ENCODE peak calls at places on chromosomes 6 and 20, in five cellular contexts. S, B, T, U and D are unnamed samples.
A peak's percentile ranks its signal among the peaks of the same experiment; 100 is the strongest.

GRCh38 chr6:56890683-56891429 is 64.1 kb upstream of the BEND6 start:
- DNase-seq in S (no peak), T (no peak), B (no peak), U (peak; percentile 30), D (no peak)

GRCh38 chr20:44576297-44576696 is 6.1 kb upstream of the PKIG start:
- DNase-seq in T (no peak), U (no peak), S (no peak), B (no peak), D (no peak)

GRCh38 chr20:46308258-46309157 is at the start of gene CDH22:
- DNase-seq in T (peak; percentile 81), B (no peak), S (no peak), U (peak; percentile 74), D (no peak)

GRCh38 chr6:31339210-31339609 is 17.8 kb downstream of the HLA-B start:
- DNase-seq in T (no peak), B (no peak), U (no peak), S (no peak), D (no peak)

GRCh38 chr6:129507059-129507807 is 202.7 kb downstream of the ARHGAP18 start:
- DNase-seq in B (no peak), T (no peak), S (no peak), U (no peak), D (no peak)

GRCh38 chr6:25485820-25486559 is 166.0 kb upstream of the SCGN start:
- DNase-seq in U (peak; percentile 31), T (no peak), B (no peak), S (no peak), D (no peak)

GRCh38 chr20:4820833-4821518 is 99.3 kb downstream of the PRND start:
- DNase-seq in T (no peak), S (no peak), B (no peak), U (no peak), D (no peak)

GRCh38 chr6:36510365-36510764 is 36.9 kb downstream of the STK38 start:
- DNase-seq in U (no peak), T (no peak), S (peak; percentile 95), B (no peak), D (peak; percentile 83)

GRCh38 chr20:62925420-62926228 is 681 bp downstream of the DIDO1 start:
- DNase-seq in B (peak; percentile 74), S (peak; percentile 52), U (peak; percentile 49), T (peak; percentile 69), D (no peak)

GRCh38 chr6:388202-388903 is 3.2 kb upstream of the IRF4 start:
- DNase-seq in T (peak; percentile 47), U (no peak), S (no peak), B (no peak), D (peak; percentile 76)

GRCh38 chr6:147298461-147298860 is 94.2 kb downstream of the STXBP5 start:
- DNase-seq in T (no peak), S (no peak), U (no peak), B (no peak), D (no peak)

GRCh38 chr6:10721850-10722569 is 860 bp upstream of the TMEM14C start:
- DNase-seq in S (no peak), T (no peak), B (no peak), U (no peak), D (no peak)

GRCh38 chr20:45343867-45344721 is 4.1 kb downstream of the SDC4 start:
- DNase-seq in B (no peak), T (peak; percentile 82), S (peak; percentile 80), U (peak; percentile 85), D (peak; percentile 67)

GRCh38 chr6:124007915-124008688 is 204.4 kb downstream of the NKAIN2 start:
- DNase-seq in B (no peak), T (no peak), U (no peak), S (no peak), D (peak; percentile 42)

GRCh38 chr6:108598316-108598863 is 37.7 kb downstream of the FOXO3 start:
- DNase-seq in T (peak; percentile 52), B (no peak), U (peak; percentile 59), S (no peak), D (no peak)

GRCh38 chr20:34881689-34882088 is 5.3 kb downstream of the ACSS2 start:
- DNase-seq in U (no peak), S (no peak), T (no peak), B (no peak), D (no peak)

GRCh38 chr20:37676440-37676839 is 17.4 kb upstream of the CTNNBL1 start:
- DNase-seq in T (no peak), U (no peak), S (no peak), B (no peak), D (no peak)

GRCh38 chr6:133880006-133880405 is 8.9 kb upstream of the TCF21 start:
- DNase-seq in T (no peak), U (no peak), S (no peak), B (no peak), D (no peak)

GRCh38 chr6:90610671-90611542 is 24.0 kb upstream of the MAP3K7 start:
- DNase-seq in U (peak; percentile 38), T (peak; percentile 55), S (no peak), B (no peak), D (no peak)

GRCh38 chr6:71410164-71410566 is 121.6 kb downstream of the OGFRL1 start:
- DNase-seq in S (no peak), U (no peak), T (no peak), B (no peak), D (no peak)

GRCh38 chr6:139883776-139884175 is 509.3 kb upstream of the CITED2 start:
- DNase-seq in S (no peak), T (no peak), B (no peak), U (no peak), D (no peak)

GRCh38 chr20:34715384-34715783 is 11.2 kb downstream of the TP53INP2 start:
- DNase-seq in S (no peak), B (no peak), T (no peak), U (no peak), D (peak; percentile 4)

GRCh38 chr20:31516651-31517050 is 2.4 kb downstream of the HM13 start:
- DNase-seq in S (no peak), T (no peak), U (no peak), B (no peak), D (no peak)

GRCh38 chr6:2524090-2524489 is 226.6 kb downstream of the MYLK4 start:
- DNase-seq in B (no peak), T (no peak), U (no peak), S (no peak), D (no peak)

GRCh38 chr20:10114598-10114997 is 79.8 kb downstream of the ANKEF1 start:
- DNase-seq in S (no peak), T (no peak), B (no peak), U (no peak), D (no peak)

GRCh38 chr20:43767686-43768474 is 41.1 kb upstream of the GTSF1L start:
- DNase-seq in U (no peak), B (no peak), S (no peak), T (no peak), D (no peak)

GRCh38 chr6:89122625-89123024 is 4.8 kb upstream of the SRSF12 start:
- DNase-seq in U (peak; percentile 65), S (no peak), B (no peak), T (no peak), D (no peak)

GRCh38 chr20:5482791-5483190 is 166.0 kb upstream of the PROKR2 start:
- DNase-seq in U (no peak), B (no peak), S (no peak), T (no peak), D (no peak)

GRCh38 chr20:47605673-47606413 is 104.2 kb downstream of the NCOA3 start:
- DNase-seq in S (no peak), U (no peak), T (no peak), B (no peak), D (no peak)

GRCh38 chr20:12051206-12052163 is 133.8 kb downstream of the BTBD3 start:
- DNase-seq in U (no peak), S (no peak), B (no peak), T (no peak), D (no peak)

GRCh38 chr20:7091655-7092054 is 324.2 kb downstream of the BMP2 start:
- DNase-seq in U (no peak), T (no peak), S (no peak), B (no peak), D (no peak)

GRCh38 chr6:119313937-119314893 is 35.3 kb downstream of the MAN1A1 start:
- DNase-seq in T (no peak), U (no peak), B (peak; percentile 75), S (no peak), D (no peak)
- H3K27ac ChIP-seq in T (no peak overlapping the region), U (peak overlapping the region; percentile 67), B (peak overlapping the region; percentile 69), S (peak overlapping the region; percentile 40), D (peak overlapping the region; percentile 52)

GRCh38 chr20:49283703-49284625 is 6.1 kb upstream of the ZNFX1 start:
- DNase-seq in T (no peak), U (no peak), S (no peak), B (no peak), D (no peak)

GRCh38 chr20:49285813-49286494 is 8.1 kb upstream of the ZNFX1 start:
- DNase-seq in S (no peak), T (no peak), U (no peak), B (no peak), D (no peak)

GRCh38 chr20:49285233-49285668 is 7.4 kb upstream of the ZNFX1 start:
- DNase-seq in B (no peak), S (no peak), U (no peak), T (no peak), D (no peak)

GRCh38 chr20:49283176-49283702 is 5.4 kb upstream of the ZNFX1 start:
- DNase-seq in B (no peak), U (no peak), S (no peak), T (no peak), D (no peak)

GRCh38 chr20:49284818-49285217 is 7.0 kb upstream of the ZNFX1 start:
- DNase-seq in T (no peak), U (no peak), S (no peak), B (no peak), D (no peak)
- H3K9me3 ChIP-seq in T (peaks cover 15% of the 10 kb centered on the region), U (no peaks in the 10 kb centered on the region), S (no peaks in the 10 kb centered on the region), B (peaks cover 73% of the 10 kb centered on the region), D (peaks cover 15% of the 10 kb centered on the region)

DNA sequence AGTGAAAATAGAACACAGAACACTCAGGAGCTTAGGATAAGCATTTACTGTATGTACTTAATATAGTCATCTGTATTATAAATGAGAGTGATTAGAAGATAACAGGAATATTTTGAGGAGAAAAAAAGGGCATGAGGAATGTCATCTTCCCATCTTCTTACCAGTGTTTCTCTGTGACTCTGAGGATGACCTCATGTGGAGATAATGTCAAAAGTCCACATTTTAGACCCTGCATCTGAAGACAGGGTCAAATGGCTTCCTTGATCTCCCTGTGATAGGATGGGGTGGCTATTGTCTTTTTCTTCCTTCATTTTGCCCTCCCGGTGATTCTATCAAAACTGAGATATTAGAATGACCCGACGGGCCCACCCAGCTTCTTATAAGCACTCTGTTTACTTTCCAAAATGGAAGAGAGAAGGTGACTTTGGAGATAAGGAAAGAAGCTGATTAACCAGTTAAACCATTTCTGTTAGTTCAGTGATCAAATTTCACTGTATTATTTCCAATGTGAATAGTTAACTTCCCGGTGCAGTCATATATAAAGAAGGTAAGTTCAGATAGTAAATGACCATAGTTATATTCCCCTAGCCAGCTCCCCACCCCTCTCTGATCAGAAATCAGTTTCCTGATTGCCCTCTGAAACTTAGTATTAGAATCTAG is 115.7 kb upstream of the SALL4 start:
- DNase-seq in T (no peak), U (no peak), B (no peak), S (no peak), D (no peak)
- H3K4me3 ChIP-seq in T (no peak overlapping the region), U (no peak overlapping the region), B (no peak overlapping the region), S (no peak overlapping the region), D (no peak overlapping the region)

DNA sequence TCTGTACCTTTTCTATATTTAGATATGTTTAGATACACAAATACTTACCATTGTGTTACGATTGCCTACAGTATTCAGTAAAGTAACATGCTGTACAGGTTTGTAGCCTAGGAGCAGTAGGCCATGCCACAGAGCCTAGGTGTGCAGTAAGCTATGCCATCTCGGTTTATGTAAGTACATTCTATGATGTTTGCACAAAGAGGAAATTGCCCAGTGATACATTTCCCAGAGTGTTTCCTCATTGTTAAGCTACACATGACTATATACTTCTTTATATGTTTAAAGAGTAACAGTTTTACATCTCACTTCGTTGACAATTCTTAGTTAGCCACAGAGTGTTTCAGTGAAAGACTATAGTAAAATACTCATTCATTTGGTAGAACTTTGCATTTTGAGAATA is 51.5 kb downstream of the SLC35F1 start:
- DNase-seq in B (no peak), T (no peak), U (no peak), S (no peak), D (no peak)
- H3K27ac ChIP-seq in B (no peak overlapping the region), T (no peak overlapping the region), U (no peak overlapping the region), S (no peak overlapping the region), D (no peak overlapping the region)